ENCODE peak calls at places on chromosomes 4 and X, in nine cellular contexts. H, L, G, U, D, W, P, Q and J are unnamed samples. For H3K4me1, the result is how much of the 10 kb centered on the place peaks cover.

GRCh38 chr4:64766565-64766964 is 357.3 kb upstream of the TECRL start:
- DNase-seq in H (no peak), L (no peak), G (no peak), U (no peak), D (no peak), W (no peak), P (no peak), Q (no peak), J (no peak)

GRCh38 chrX:20320461-20321159 is 53.9 kb upstream of the RPS6KA3 start:
- DNase-seq in H (no peak), L (no peak), G (no peak), U (no peak), D (no peak), W (no peak), P (no peak), Q (peak), J (no peak)

GRCh38 chrX:15157624-15158023 is 112.3 kb downstream of the ASB9 start:
- DNase-seq in H (no peak), L (no peak), G (no peak), U (no peak), D (no peak), W (no peak), P (no peak), Q (no peak), J (no peak)

GRCh38 chr4:5969777-5970176 is 48.5 kb downstream of the C4orf50 start:
- DNase-seq in H (no peak), L (no peak), G (no peak), U (no peak), D (no peak), W (no peak), P (no peak), Q (no peak), J (no peak)

GRCh38 chr4:92163348-92163747 is 140.4 kb upstream of the GRID2 start:
- DNase-seq in H (no peak), L (no peak), G (no peak), U (no peak), D (no peak), W (no peak), P (peak), Q (peak), J (no peak)

GRCh38 chrX:47563801-47564315 is 2.9 kb downstream of the ARAF start:
- DNase-seq in H (no peak), L (peak), G (no peak), U (no peak), D (no peak), W (no peak), P (no peak), Q (no peak), J (no peak)

GRCh38 chrX:71935542-71935941 is 24.9 kb downstream of the NHSL2 start:
- DNase-seq in H (no peak), L (no peak), G (no peak), U (no peak), D (peak), W (peak), P (peak), Q (no peak), J (no peak)

GRCh38 chr4:151099976-151100417 is 569 bp downstream of the RPS3A start:
- DNase-seq in H (no peak), L (peak), G (no peak), U (no peak), D (no peak), W (no peak), P (no peak), Q (no peak), J (no peak)

GRCh38 chr4:155371432-155372043 is 5.2 kb downstream of the MAP9 start:
- DNase-seq in H (no peak), L (peak), G (peak), U (peak), D (peak), W (no peak), P (peak), Q (peak), J (no peak)

GRCh38 chrX:36431819-36432218 is 512.3 kb downstream of the CFAP47 start:
- DNase-seq in H (no peak), L (peak), G (no peak), U (peak), D (no peak), W (no peak), P (no peak), Q (no peak), J (no peak)

GRCh38 chr4:158813113-158813512 is 44.3 kb downstream of the FNIP2 start:
- DNase-seq in H (no peak), L (no peak), G (no peak), U (no peak), D (no peak), W (no peak), P (no peak), Q (no peak), J (no peak)

GRCh38 chr4:109648266-109648996 is 54.8 kb downstream of the CASP6 start:
- DNase-seq in H (no peak), L (no peak), G (no peak), U (no peak), D (no peak), W (no peak), P (no peak), Q (no peak), J (no peak)

GRCh38 chrX:13212191-13212651 is 107.6 kb downstream of the ATXN3L start:
- DNase-seq in H (no peak), L (no peak), G (no peak), U (no peak), D (peak), W (no peak), P (no peak), Q (no peak), J (no peak)

GRCh38 chrX:27808226-27808625 is 436 bp downstream of the MAGEB10 start:
- DNase-seq in H (no peak), L (no peak), G (no peak), U (no peak), D (no peak), W (no peak), P (no peak), Q (no peak), J (no peak)

GRCh38 chr4:146545102-146545501 is 23.4 kb upstream of the SLC10A7 start:
- DNase-seq in H (no peak), L (no peak), G (peak), U (peak), D (peak), W (no peak), P (peak), Q (peak), J (peak)

GRCh38 chrX:619451-619811 is 11.2 kb upstream of the SHOX start:
- DNase-seq in H (no peak), L (no peak), G (no peak), U (no peak), D (no peak), W (no peak), P (peak), Q (no peak), J (no peak)

GRCh38 chrX:119427024-119427794 is 28.1 kb downstream of the SLC25A43 start:
- DNase-seq in H (no peak), L (peak), G (no peak), U (no peak), D (peak), W (no peak), P (peak), Q (peak), J (no peak)

GRCh38 chrX:17025903-17026302 is 79.4 kb downstream of the REPS2 start:
- DNase-seq in H (no peak), L (no peak), G (no peak), U (no peak), D (no peak), W (no peak), P (no peak), Q (no peak), J (no peak)

GRCh38 chr4:188246488-188246887 is 107.2 kb downstream of the TRIML1 start:
- DNase-seq in H (no peak), L (no peak), G (no peak), U (peak), D (peak), W (no peak), P (peak), Q (no peak), J (no peak)

GRCh38 chr4:128387600-128388351 is 100.2 kb upstream of the PGRMC2 start:
- DNase-seq in H (no peak), L (peak), G (no peak), U (peak), D (no peak), W (no peak), P (no peak), Q (no peak), J (no peak)

GRCh38 chr4:151344948-151345347 is 19.5 kb upstream of the SH3D19 start:
- DNase-seq in H (no peak), L (no peak), G (no peak), U (no peak), D (no peak), W (no peak), P (no peak), Q (no peak), J (no peak)

GRCh38 chr4:170007113-170007512 is 19.1 kb downstream of the MFAP3L start:
- DNase-seq in H (no peak), L (peak), G (no peak), U (no peak), D (no peak), W (no peak), P (no peak), Q (no peak), J (no peak)

GRCh38 chr4:80500593-80500992 is 165.1 kb downstream of the CFAP299 start:
- DNase-seq in H (no peak), L (no peak), G (no peak), U (no peak), D (no peak), W (no peak), P (no peak), Q (peak), J (no peak)

GRCh38 chrX:71128915-71129765 is 10.7 kb downstream of the MED12 start:
- DNase-seq in H (peak), L (peak), G (peak), U (peak), D (peak), W (peak), P (peak), Q (peak), J (peak)

GRCh38 chrX:53422091-53422914 is at the start of the genes RIBC1 and SMC1A:
- DNase-seq in H (peak), L (peak), G (peak), U (peak), D (peak), W (peak), P (peak), Q (peak), J (peak)

GRCh38 chr4:46123872-46124755 is at the start of gene GABRG1:
- DNase-seq in H (no peak), L (no peak), G (peak), U (peak), D (peak), W (no peak), P (peak), Q (no peak), J (no peak)

GRCh38 chrX:153922286-153922573 is 3.8 kb downstream of the ARHGAP4 start:
- DNase-seq in H (no peak), L (no peak), G (no peak), U (no peak), D (no peak), W (no peak), P (no peak), Q (no peak), J (no peak)

GRCh38 chrX:153921070-153921469 is 5.0 kb downstream of the ARHGAP4 start:
- DNase-seq in H (no peak), L (no peak), G (no peak), U (no peak), D (no peak), W (no peak), P (no peak), Q (no peak), J (no peak)

GRCh38 chrX:153924149-153924861 is 1.8 kb downstream of the ARHGAP4 start:
- DNase-seq in H (peak), L (no peak), G (peak), U (peak), D (peak), W (no peak), P (peak), Q (peak), J (peak)

GRCh38 chrX:153921511-153922285 is 4.4 kb downstream of the ARHGAP4 start:
- DNase-seq in H (no peak), L (no peak), G (no peak), U (no peak), D (no peak), W (no peak), P (no peak), Q (no peak), J (no peak)

DNA sequence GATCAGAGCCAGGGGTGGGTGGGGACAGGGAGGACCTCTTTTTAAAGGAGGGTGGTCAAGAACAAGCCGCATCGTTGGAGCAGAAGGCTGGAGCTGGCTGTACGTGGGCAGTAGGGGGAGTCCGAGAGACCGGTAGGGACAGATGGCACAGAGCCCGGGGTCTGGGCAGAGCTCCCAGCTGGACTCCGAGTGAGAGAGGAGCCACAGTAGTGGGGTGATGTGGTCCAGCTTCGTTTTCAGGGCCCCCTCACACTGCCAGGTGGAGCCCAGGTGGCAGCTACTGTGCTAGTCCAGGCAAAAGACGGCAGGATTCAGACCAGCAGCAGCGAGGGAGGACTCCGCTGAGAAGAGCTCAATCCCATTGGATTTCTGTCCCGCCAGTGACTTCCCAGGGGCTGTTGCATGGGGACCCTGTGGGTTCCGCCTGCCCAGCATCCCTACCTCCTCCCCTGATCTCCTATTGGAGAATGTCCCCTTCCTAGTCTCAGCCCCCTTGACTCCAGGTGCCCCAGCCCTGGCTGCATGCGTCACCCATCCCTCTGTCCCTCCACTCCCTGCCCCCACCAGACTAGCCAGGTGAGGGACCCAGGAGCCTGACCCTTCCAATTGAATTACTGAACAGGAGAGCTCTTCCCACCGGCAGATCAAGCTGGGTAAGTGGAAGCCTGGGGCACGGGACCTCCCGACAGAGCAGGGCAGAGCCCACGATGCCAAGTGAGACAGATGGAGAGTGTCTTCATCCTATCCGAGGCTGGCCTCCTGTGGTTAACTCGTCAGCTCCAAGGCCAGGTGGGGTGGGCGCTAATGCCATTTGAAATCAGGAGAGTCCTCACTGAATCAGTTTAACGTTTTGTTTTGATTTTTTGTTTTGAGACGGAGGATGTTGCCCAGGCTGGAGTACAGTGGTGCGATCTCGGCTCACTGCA is 2.9 kb downstream of the ARHGAP4 start:
- DNase-seq in H (peak), L (peak), G (no peak), U (no peak), D (peak), W (peak), P (peak), Q (no peak), J (no peak)
- TF ChIP-seq CTCF in H (peak), L (peak), G (peak), U (peak), D (peak), W (peak), P (peak), Q (peak), J (no peak)

GRCh38 chr4:41058426-41058825 is 155.9 kb downstream of the APBB2 start:
- DNase-seq in H (no peak), L (peak), G (no peak), U (no peak), D (no peak), W (no peak), P (no peak), Q (no peak), J (no peak)
- H3K4me1 ChIP-seq in H (under half), L (under half), G (under half), U (under half), D (under half), W (under half), P (under half), Q (under half), J (under half)

GRCh38 chr4:8857682-8858187 is 13.9 kb downstream of the HMX1 start:
- DNase-seq in H (no peak), L (no peak), G (no peak), U (no peak), D (peak), W (no peak), P (peak), Q (no peak), J (no peak)

GRCh38 chr4:8858188-8858924 is 13.3 kb downstream of the HMX1 start:
- DNase-seq in H (no peak), L (no peak), G (no peak), U (peak), D (peak), W (no peak), P (peak), Q (no peak), J (no peak)

GRCh38 chr4:8858925-8859210 is 12.8 kb downstream of the HMX1 start:
- DNase-seq in H (no peak), L (no peak), G (no peak), U (no peak), D (no peak), W (no peak), P (no peak), Q (no peak), J (no peak)

GRCh38 chr4:8855781-8856245 is 15.8 kb downstream of the HMX1 start:
- DNase-seq in H (no peak), L (no peak), G (peak), U (no peak), D (peak), W (no peak), P (peak), Q (peak), J (no peak)

DNA sequence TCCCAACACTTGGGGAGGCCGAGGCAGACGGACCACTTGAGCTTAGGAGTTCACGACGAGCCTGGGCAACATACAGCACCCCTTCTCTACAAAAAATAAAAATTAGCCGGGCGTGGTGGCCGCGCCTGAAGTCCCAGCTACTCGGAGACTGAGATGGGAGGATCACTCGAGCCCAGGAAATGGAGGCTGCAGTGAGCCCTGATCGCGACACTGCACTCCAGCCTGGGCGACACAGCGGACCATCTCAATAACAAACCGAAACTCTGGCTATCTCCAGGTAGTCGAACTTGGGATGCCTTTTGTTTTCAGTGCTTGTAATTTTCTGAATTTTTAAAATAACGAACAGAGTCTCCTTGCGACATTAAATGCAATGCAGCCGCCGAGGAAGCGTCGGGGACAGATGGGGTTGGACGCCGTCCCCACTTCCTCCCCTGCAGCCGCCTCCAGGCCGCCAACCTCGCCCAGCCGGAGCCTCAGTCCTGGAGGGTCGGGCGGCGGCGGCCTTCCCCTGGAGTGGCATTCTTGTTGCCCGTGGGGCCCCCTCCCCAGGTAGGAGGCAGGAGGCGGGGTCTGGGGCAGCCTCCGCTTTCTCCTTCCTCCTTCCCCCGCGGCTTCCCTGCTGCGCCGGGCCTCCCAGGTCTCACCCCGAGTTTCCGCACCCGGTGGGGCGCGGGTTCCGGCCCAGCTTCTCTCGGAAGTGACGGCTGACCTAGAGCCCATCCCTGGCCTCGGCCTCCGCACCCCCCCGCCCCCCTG is 14.6 kb downstream of the HMX1 start:
- DNase-seq in H (no peak), L (no peak), G (no peak), U (no peak), D (peak), W (no peak), P (peak), Q (no peak), J (no peak)
- H3K4me3 ChIP-seq in H (no peak), L (no peak), G (no peak), U (peak), D (peak), W (no peak), P (peak), Q (no peak), J (no peak)

GRCh38 chr4:139146926-139147547 is 30.0 kb downstream of the ELF2 start:
- DNase-seq in H (no peak), L (peak), G (no peak), U (no peak), D (no peak), W (no peak), P (no peak), Q (no peak), J (no peak)
- TF ChIP-seq CTCF in H (no peak), L (no peak), G (no peak), U (no peak), D (no peak), W (no peak), P (no peak), Q (no peak), J (no peak)

DNA sequence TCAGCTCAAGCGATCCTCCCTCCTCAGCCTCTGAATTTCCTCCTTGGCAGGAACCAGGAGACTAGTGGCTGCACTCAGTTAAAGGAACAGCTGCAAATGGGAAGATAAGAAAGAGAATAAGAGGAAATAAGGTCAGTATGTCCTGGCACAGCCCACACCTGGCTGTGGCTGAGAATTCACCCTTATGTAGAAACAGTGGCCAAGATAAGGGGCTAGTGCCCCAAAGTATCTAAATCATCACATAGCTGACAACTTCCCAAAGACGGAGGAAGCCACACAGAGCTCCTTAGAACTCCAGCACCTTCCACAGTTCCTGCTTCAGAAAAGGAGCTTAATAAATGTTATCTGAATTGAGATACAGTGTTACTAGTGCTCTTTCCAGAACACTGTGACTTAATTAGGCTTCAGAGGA is 2.3 kb upstream of the CHIC2 start:
- DNase-seq in H (no peak), L (no peak), G (no peak), U (no peak), D (no peak), W (no peak), P (no peak), Q (no peak), J (no peak)
- H3K4me1 ChIP-seq in H (under half), L (under half), G (under half), U (under half), D (under half), W (under half), P (under half), Q (under half), J (under half)

DNA sequence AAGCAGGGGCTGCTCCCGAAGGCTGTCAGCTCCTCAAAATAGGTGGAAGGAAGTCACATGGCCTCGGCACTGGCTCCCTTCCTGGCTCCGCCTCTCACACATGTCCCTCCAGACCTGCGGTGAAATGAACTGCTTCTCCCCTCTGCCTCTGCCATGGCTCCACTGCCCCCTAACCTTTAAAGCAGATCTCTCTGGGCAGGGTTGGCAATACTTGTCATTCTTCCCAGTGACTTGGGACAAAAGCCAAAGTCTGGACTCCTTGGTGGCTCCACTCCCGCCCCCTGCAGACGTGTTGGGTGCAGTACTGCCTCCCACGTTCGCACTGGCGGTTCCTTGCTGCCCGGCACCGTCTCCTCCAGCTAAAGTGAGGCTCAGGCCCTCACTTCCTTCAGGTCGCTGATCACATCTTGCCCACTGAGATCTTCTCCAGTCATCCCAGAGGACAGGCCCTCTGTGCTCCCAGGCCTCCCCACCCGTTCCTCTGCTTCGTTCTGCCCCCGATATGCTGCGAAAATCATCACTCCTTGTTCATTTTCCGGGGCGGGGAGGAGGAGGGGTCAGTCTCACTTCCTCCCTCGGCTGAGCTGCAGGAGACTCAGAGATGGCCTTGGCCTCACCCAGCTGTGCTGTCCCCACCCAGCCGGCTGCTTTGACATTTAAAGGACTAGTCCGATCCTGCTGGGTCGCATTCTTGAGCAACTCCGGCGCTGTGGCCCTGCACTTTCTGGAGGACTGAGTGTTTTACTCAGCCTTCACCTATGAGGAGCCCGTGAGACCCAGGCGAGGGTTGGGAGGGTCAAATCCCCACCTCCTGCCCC is 97.4 kb downstream of the PHKA2 start:
- DNase-seq in H (peak), L (peak), G (peak), U (peak), D (peak), W (peak), P (peak), Q (peak), J (peak)
- H3K4me3 ChIP-seq in H (no peak), L (peak), G (peak), U (no peak), D (peak), W (peak), P (peak), Q (no peak), J (peak)